ENCODE peak calls at places on chromosomes 2 and 18, in eight cellular contexts. E is Peyer's patch, N is endothelial cell of umbilical vein, T is HCT116, G is H1, M is GM12878, J is esophagus squamous epithelium, K is body of pancreas. I is an unnamed sample.

GRCh38 chr2:238970553-238971081 is 122.7 kb downstream of the TWIST2 start:
- DNase-seq in E (peak; percentile 70), N (peak; percentile 66), T (peak; percentile 33), G (peak; percentile 38), M (no peak), J (no peak), K (peak; percentile 59), I (peak; percentile 91)

GRCh38 chr2:5730386-5730785 is 38.2 kb downstream of the SOX11 start:
- DNase-seq in E (no peak), N (no peak), T (no peak), G (no peak), M (no peak), J (no peak), K (no peak), I (no peak)

GRCh38 chr2:60094450-60094929 is 459.0 kb downstream of the BCL11A start:
- DNase-seq in E (no peak), N (no peak), T (no peak), G (no peak), M (no peak), J (no peak), K (peak; percentile 67), I (no peak)

GRCh38 chr2:184067502-184067901 is 530.8 kb upstream of the ZNF804A start:
- DNase-seq in E (no peak), N (no peak), T (no peak), G (no peak), M (no peak), J (no peak), K (no peak), I (no peak)

GRCh38 chr2:237427807-237428506 is 14.0 kb upstream of the COL6A3 start:
- DNase-seq in E (no peak), N (no peak), T (no peak), G (no peak), M (peak; percentile 35), J (no peak), K (no peak), I (peak; percentile 57)

GRCh38 chr2:205965707-205966106 is 120.3 kb downstream of the INO80D start:
- DNase-seq in E (no peak), N (no peak), T (no peak), G (no peak), M (no peak), J (no peak), K (no peak), I (no peak)

GRCh38 chr2:117980783-117981676 is 32.8 kb downstream of the CCDC93 start:
- DNase-seq in E (no peak), N (peak; percentile 58), T (no peak), G (no peak), M (no peak), J (no peak), K (no peak), I (no peak)

GRCh38 chr2:49241991-49242390 is 87.7 kb upstream of the FSHR start:
- DNase-seq in E (no peak), N (no peak), T (no peak), G (no peak), M (no peak), J (no peak), K (no peak), I (no peak)

GRCh38 chr2:197946562-197946961 is 142.2 kb downstream of the PLCL1 start:
- DNase-seq in E (no peak), N (no peak), T (no peak), G (no peak), M (no peak), J (no peak), K (no peak), I (no peak)

GRCh38 chr2:86335865-86336321 is 1.5 kb downstream of the REEP1 start:
- DNase-seq in E (no peak), N (no peak), T (no peak), G (no peak), M (no peak), J (no peak), K (no peak), I (peak; percentile 58)

GRCh38 chr2:65420712-65421431 is 11.5 kb downstream of the SPRED2 start:
- DNase-seq in E (no peak), N (peak; percentile 82), T (no peak), G (no peak), M (no peak), J (no peak), K (no peak), I (no peak)

GRCh38 chr2:174342600-174343342 is 8.0 kb downstream of the SP9 start:
- DNase-seq in E (no peak), N (peak; percentile 23), T (no peak), G (no peak), M (no peak), J (no peak), K (no peak), I (peak; percentile 81)

GRCh38 chr2:105487142-105488069 is 88.6 kb upstream of the FHL2 start:
- DNase-seq in E (no peak), N (no peak), T (no peak), G (no peak), M (no peak), J (no peak), K (no peak), I (no peak)

GRCh38 chr18:10927290-10927979 is 221.9 kb downstream of the PIEZO2 start:
- DNase-seq in E (no peak), N (peak; percentile 88), T (no peak), G (no peak), M (no peak), J (no peak), K (no peak), I (no peak)

GRCh38 chr18:28045176-28045810 is 131.6 kb downstream of the CDH2 start:
- DNase-seq in E (no peak), N (peak; percentile 50), T (no peak), G (no peak), M (no peak), J (no peak), K (no peak), I (no peak)

GRCh38 chr2:75716406-75716805 is 5.7 kb upstream of the GCFC2 start:
- DNase-seq in E (no peak), N (peak; percentile 17), T (no peak), G (no peak), M (no peak), J (no peak), K (no peak), I (no peak)

GRCh38 chr2:200042102-200042735 is 86.8 kb downstream of the MAIP1 start:
- DNase-seq in E (no peak), N (no peak), T (no peak), G (no peak), M (no peak), J (no peak), K (no peak), I (no peak)

GRCh38 chr2:31547485-31547884 is 33.3 kb downstream of the SRD5A2 start:
- DNase-seq in E (no peak), N (no peak), T (no peak), G (no peak), M (no peak), J (no peak), K (no peak), I (no peak)

GRCh38 chr2:4518596-4518995 is 815.2 kb downstream of the DCDC2C start:
- DNase-seq in E (no peak), N (no peak), T (no peak), G (no peak), M (no peak), J (no peak), K (no peak), I (no peak)

GRCh38 chr2:45729753-45730512 is 78.5 kb downstream of the PRKCE start:
- DNase-seq in E (no peak), N (peak; percentile 12), T (peak; percentile 13), G (no peak), M (peak; percentile 88), J (no peak), K (no peak), I (no peak)

GRCh38 chr2:225290723-225291400 is 108.6 kb upstream of the NYAP2 start:
- DNase-seq in E (no peak), N (no peak), T (no peak), G (no peak), M (no peak), J (no peak), K (no peak), I (no peak)

GRCh38 chr2:20106746-20107145 is 55.3 kb upstream of the LAPTM4A start:
- DNase-seq in E (peak; percentile 82), N (peak; percentile 27), T (no peak), G (peak; percentile 21), M (no peak), J (no peak), K (peak; percentile 62), I (no peak)
- H3K4me3 ChIP-seq in E (peak overlapping the region; percentile 32), N (peak overlapping the region; percentile 26), T (no peak overlapping the region), G (no peak overlapping the region), M (no peak overlapping the region), J (peak overlapping the region; percentile 31), K (no peak overlapping the region), I (no peak overlapping the region)

GRCh38 chr18:41096504-41096903 is 858.5 kb upstream of the PIK3C3 start:
- DNase-seq in E (no peak), N (peak; percentile 36), T (no peak), G (no peak), M (no peak), J (no peak), K (no peak), I (no peak)
- TF ChIP-seq CTCF in E (no peak), N (no peak), T (no peak), G (no peak), M (peak; percentile 35), J (no peak), K (no peak), I (no peak)

DNA sequence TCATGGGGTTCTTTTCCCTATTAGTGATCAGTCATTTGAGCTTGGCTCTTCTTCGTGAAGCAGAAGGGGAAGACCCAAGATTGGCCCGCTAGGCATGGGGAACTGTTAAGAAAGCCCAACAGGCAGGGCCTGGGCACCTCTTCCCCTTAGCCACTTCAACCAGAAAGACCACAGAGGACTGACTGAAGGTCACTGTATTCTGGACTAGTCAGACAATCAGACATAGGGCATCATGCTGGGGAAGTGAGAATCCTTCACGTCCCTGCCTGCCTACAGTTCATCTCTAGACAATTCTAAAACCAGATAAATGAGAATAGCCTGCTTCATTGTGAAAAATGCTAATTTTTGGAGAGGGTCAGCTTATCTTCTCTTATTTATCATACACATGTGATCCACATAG is 28.1 kb downstream of the FAP start:
- DNase-seq in E (no peak), N (no peak), T (no peak), G (no peak), M (no peak), J (no peak), K (no peak), I (no peak)
- TF ChIP-seq POLR2A in E (no peak), N (no peak), T (no peak), G (no peak), M (no peak), J (no peak), K (no peak), I (no peak)

DNA sequence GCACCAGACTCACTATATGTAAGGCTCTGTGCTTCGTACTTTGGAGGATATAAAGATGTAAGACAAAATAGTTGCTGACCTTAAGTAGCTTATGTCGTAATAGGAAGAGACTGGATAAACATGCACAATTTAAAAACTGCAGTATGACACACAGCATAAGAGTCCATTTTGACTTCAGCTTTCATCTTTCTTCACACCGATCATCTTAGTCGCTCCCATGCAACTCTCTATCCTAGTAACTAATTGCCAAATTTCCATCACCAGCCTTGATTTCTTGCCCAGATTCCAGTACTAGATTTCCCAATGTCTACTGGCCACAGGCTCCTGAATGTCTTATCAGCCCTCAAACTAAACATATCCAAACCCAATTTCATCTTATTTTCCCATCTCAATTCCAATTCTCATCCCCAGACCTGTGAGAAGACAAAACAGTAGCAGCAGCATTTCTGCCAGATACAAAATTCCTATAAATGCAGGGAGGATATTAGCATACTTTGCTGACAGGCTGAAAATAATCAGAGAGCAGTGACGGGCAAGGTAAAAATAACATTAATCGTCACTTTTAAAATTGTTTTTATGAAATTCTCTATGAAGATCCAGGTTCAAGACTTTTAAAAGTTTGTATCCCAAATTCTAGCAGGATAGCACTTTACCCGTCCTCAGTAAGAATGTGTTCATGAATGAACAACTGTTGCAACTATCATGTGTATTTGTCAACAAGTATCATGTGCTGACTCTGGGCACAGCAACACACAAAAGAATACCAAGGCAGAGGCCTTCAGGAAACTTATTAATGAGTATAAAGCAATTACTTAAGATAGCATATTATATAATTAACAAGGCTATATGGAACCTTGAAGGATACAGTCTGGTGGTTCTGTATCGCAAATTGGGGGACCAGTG is 42.2 kb downstream of the KIDINS220 start:
- DNase-seq in E (no peak), N (no peak), T (no peak), G (no peak), M (no peak), J (no peak), K (no peak), I (no peak)
- H3K4me3 ChIP-seq in E (no peak overlapping the region), N (no peak overlapping the region), T (no peak overlapping the region), G (no peak overlapping the region), M (no peak overlapping the region), J (no peak overlapping the region), K (no peak overlapping the region), I (no peak overlapping the region)

I was measured in lower leg skin.